ENCODE peak calls at places on chromosome 9, in five cellular contexts. G, C, S, I and D are unnamed samples.

GRCh38 chr9:104278929-104279500 is 184.9 kb downstream of the SMC2 start:
- DNase-seq in G (no peak), C (no peak), S (no peak), I (no peak), D (no peak)

GRCh38 chr9:137114613-137115393 is at the start of gene DPP7:
- DNase-seq in G (no peak), C (no peak), S (peak; percentile 87), I (no peak), D (no peak)

GRCh38 chr9:36679710-36680109 is 107.0 kb downstream of the MELK start:
- DNase-seq in G (no peak), C (no peak), S (no peak), I (no peak), D (no peak)

GRCh38 chr9:74006935-74007334 is 490.2 kb upstream of the RORB start:
- DNase-seq in G (no peak), C (no peak), S (no peak), I (no peak), D (no peak)

GRCh38 chr9:30774326-30774725 is 1610.1 kb upstream of the ACO1 start:
- DNase-seq in G (peak; percentile 80), C (no peak), S (no peak), I (no peak), D (no peak)

GRCh38 chr9:130343445-130343918 is 77.9 kb downstream of the HMCN2 start:
- DNase-seq in G (no peak), C (no peak), S (peak; percentile 75), I (no peak), D (no peak)

GRCh38 chr9:88998911-88999310 is 7.6 kb downstream of the S1PR3 start:
- DNase-seq in G (no peak), C (no peak), S (peak; percentile 84), I (peak; percentile 65), D (no peak)

GRCh38 chr9:130906727-130907416 is 10.3 kb upstream of the QRFP start:
- DNase-seq in G (no peak), C (no peak), S (no peak), I (no peak), D (no peak)

GRCh38 chr9:112218908-112219307 is 43.8 kb upstream of the SUSD1 start:
- DNase-seq in G (no peak), C (no peak), S (no peak), I (no peak), D (no peak)

GRCh38 chr9:9102295-9102694 is 1302.7 kb upstream of the DMAC1 start:
- DNase-seq in G (no peak), C (no peak), S (no peak), I (no peak), D (no peak)

GRCh38 chr9:114694146-114694545 is 12.2 kb upstream of the TEX48 start:
- DNase-seq in G (no peak), C (no peak), S (no peak), I (no peak), D (no peak)

GRCh38 chr9:76658510-76659231 is 105.6 kb upstream of the PCA3 start:
- DNase-seq in G (no peak), C (peak; percentile 57), S (no peak), I (no peak), D (peak; percentile 43)

GRCh38 chr9:124665391-124666058 is 105.6 kb downstream of the NR6A1 start:
- DNase-seq in G (no peak), C (peak; percentile 14), S (no peak), I (no peak), D (no peak)

GRCh38 chr9:16289639-16290038 is 580.8 kb downstream of the BNC2 start:
- DNase-seq in G (no peak), C (no peak), S (no peak), I (no peak), D (no peak)

GRCh38 chr9:16545639-16546038 is 324.8 kb downstream of the BNC2 start:
- DNase-seq in G (no peak), C (no peak), S (no peak), I (no peak), D (no peak)

GRCh38 chr9:121353246-121353975 is 16.6 kb downstream of the STOM start:
- DNase-seq in G (no peak), C (no peak), S (no peak), I (no peak), D (no peak)

GRCh38 chr9:91760906-91761305 is 189.1 kb downstream of the ROR2 start:
- DNase-seq in G (no peak), C (no peak), S (no peak), I (no peak), D (no peak)

GRCh38 chr9:98247826-98248657 is 7.4 kb downstream of the TBC1D2 start:
- DNase-seq in G (no peak), C (no peak), S (no peak), I (no peak), D (no peak)

GRCh38 chr9:83981126-83981871 is 694 bp downstream of the RMI1 start:
- DNase-seq in G (no peak), C (no peak), S (peak; percentile 80), I (no peak), D (no peak)

GRCh38 chr9:87588339-87588738 is 90.7 kb downstream of the DAPK1 start:
- DNase-seq in G (no peak), C (no peak), S (no peak), I (no peak), D (no peak)

GRCh38 chr9:115226152-115226551 is 108.2 kb upstream of the TNC start:
- DNase-seq in G (no peak), C (no peak), S (no peak), I (no peak), D (no peak)

GRCh38 chr9:135104761-135105160 is 17.3 kb downstream of the OLFM1 start:
- DNase-seq in G (no peak), C (no peak), S (no peak), I (no peak), D (no peak)

GRCh38 chr9:134955801-134956200 is 38.1 kb upstream of the FCN1 start:
- DNase-seq in G (no peak), C (no peak), S (peak; percentile 40), I (peak; percentile 47), D (no peak)

GRCh38 chr9:106784076-106784475 is 78.9 kb upstream of the ZNF462 start:
- DNase-seq in G (no peak), C (no peak), S (no peak), I (no peak), D (no peak)

GRCh38 chr9:84166828-84167400 is 173.6 kb downstream of the SLC28A3 start:
- DNase-seq in G (no peak), C (no peak), S (no peak), I (no peak), D (no peak)